ENCODE peak calls at places on chromosomes 11 and 22, in seven cellular contexts. N is mesendoderm, T is IMR-90, P is neuronal stem cell, O is H1, A is mesenchymal stem cell, W is trophoblast cell. U is an unnamed sample.

GRCh38 chr11:106765849-106766248 is 252.4 kb downstream of the GUCY1A2 start:
- DNase-seq in W (peak), P (peak), O (no peak), N (peak), A (peak), T (no peak), U (no peak)

GRCh38 chr11:13380731-13381130 is 82.3 kb downstream of the BTBD10 start:
- DNase-seq in P (no peak), A (no peak), N (no peak), T (no peak), O (no peak), W (no peak), U (no peak)

GRCh38 chr22:47691152-47691895 is 928.9 kb downstream of the TBC1D22A start:
- DNase-seq in W (no peak), P (no peak), O (peak), A (no peak), T (no peak), N (no peak), U (no peak)

GRCh38 chr11:96055706-96056387 is 131.9 kb upstream of the MTMR2 start:
- DNase-seq in O (no peak), A (peak), P (peak), T (peak), W (peak), N (peak), U (no peak)

GRCh38 chr22:35542157-35542971 is 1.7 kb downstream of the RASD2 start:
- DNase-seq in O (no peak), A (no peak), P (no peak), W (no peak), T (no peak), N (no peak), U (no peak)

GRCh38 chr22:44743247-44743646 is 9.1 kb upstream of the ARHGAP8 start:
- DNase-seq in O (no peak), W (no peak), P (no peak), T (no peak), N (no peak), A (no peak), U (no peak)

GRCh38 chr11:64265176-64266160 is 14.1 kb downstream of the PLCB3 start:
- DNase-seq in W (no peak), O (no peak), P (no peak), A (no peak), N (no peak), T (no peak), U (no peak)

GRCh38 chr11:76857776-76858461 is 2.8 kb upstream of the ACER3 start:
- DNase-seq in O (no peak), W (peak), T (no peak), N (no peak), A (no peak), P (no peak), U (no peak)

GRCh38 chr11:94775576-94776327 is 7.6 kb downstream of the AMOTL1 start:
- DNase-seq in T (no peak), A (no peak), N (no peak), O (no peak), W (no peak), P (no peak), U (no peak)

GRCh38 chr11:96215094-96215782 is 127.8 kb downstream of the MAML2 start:
- DNase-seq in N (no peak), P (no peak), O (no peak), A (peak), T (peak), W (no peak), U (no peak)

GRCh38 chr11:3745161-3745560 is 52.2 kb downstream of the NUP98 start:
- DNase-seq in O (no peak), N (no peak), W (peak), T (no peak), A (no peak), P (no peak), U (no peak)

GRCh38 chr11:69007978-69008381 is 5.1 kb downstream of the MRGPRF start:
- DNase-seq in W (no peak), N (no peak), T (peak), P (no peak), O (no peak), A (peak), U (peak)

GRCh38 chr11:113481672-113482071 is 6.5 kb upstream of the DRD2 start:
- DNase-seq in A (no peak), T (no peak), W (no peak), P (no peak), N (no peak), O (no peak), U (no peak)

GRCh38 chr11:11536650-11537049 is 85.2 kb downstream of the GALNT18 start:
- DNase-seq in N (no peak), W (no peak), T (no peak), O (no peak), P (no peak), A (no peak), U (no peak)

GRCh38 chr22:20566420-20567260 is 59.2 kb downstream of the MED15 start:
- DNase-seq in N (no peak), T (peak), O (no peak), A (no peak), P (no peak), W (peak), U (no peak)

GRCh38 chr11:61021661-61022212 is 50.3 kb downstream of the CD6 start:
- DNase-seq in N (peak), W (peak), T (no peak), P (no peak), A (no peak), O (peak), U (peak)

GRCh38 chr11:87063982-87064381 is 26.2 kb downstream of the TMEM135 start:
- DNase-seq in A (peak), O (no peak), P (no peak), W (peak), N (no peak), T (peak), U (no peak)

GRCh38 chr11:32056445-32056844 is 34.4 kb upstream of the RCN1 start:
- DNase-seq in O (no peak), N (no peak), A (no peak), P (no peak), W (no peak), T (no peak), U (no peak)

GRCh38 chr11:27427183-27427980 is 45.2 kb downstream of the LGR4 start:
- DNase-seq in A (peak), T (peak), P (no peak), O (no peak), W (peak), N (peak), U (no peak)

DNA sequence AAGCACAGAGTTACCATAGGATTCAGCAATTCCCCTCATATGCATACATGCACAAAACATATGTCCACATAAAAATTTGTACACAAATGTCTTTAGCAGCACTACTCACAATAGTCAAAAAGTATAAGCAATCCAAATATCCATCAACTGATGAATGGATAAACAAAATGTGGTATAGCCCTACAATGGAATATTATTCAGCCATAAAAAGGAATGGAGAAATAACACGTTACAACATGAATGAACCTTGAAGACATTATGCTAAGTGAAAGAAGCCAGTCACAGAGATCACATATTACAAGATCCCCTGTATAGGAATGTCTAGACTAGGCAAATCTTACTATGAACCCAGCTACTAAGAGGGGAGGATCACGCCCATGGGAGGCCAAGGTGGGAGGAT is 7.2 kb downstream of the PRR14L start:
- DNase-seq in T (no peak), P (no peak), O (no peak), A (no peak), N (no peak), W (no peak), U (no peak)
- H2BK120ac ChIP-seq in T (no peak), P (no peak), O (no peak), A (no peak), N (no peak), W (no peak), U (no peak)

GRCh38 chr22:29030016-29030617 is 31.5 kb downstream of the C22orf31 start:
- DNase-seq in A (peak), O (no peak), T (no peak), P (peak), W (peak), N (peak), U (no peak)
- H2BK120ac ChIP-seq in A (peak), O (no peak), T (peak), P (no peak), W (no peak), N (peak), U (no peak)

GRCh38 chr11:66882540-66882939 is 25.7 kb downstream of the LRFN4 start:
- DNase-seq in P (no peak), O (no peak), A (no peak), N (no peak), T (no peak), W (no peak), U (no peak)

GRCh38 chr11:66886317-66886588 is 29.4 kb downstream of the LRFN4 start:
- DNase-seq in N (no peak), P (no peak), T (no peak), O (no peak), W (no peak), A (no peak), U (no peak)

GRCh38 chr11:66883021-66883968 is 26.4 kb downstream of the LRFN4 start:
- DNase-seq in A (peak), T (peak), P (peak), N (peak), O (peak), W (peak), U (peak)

GRCh38 chr11:66885469-66886316 is 28.8 kb downstream of the LRFN4 start:
- DNase-seq in T (no peak), W (no peak), P (no peak), O (no peak), N (no peak), A (no peak), U (no peak)

DNA sequence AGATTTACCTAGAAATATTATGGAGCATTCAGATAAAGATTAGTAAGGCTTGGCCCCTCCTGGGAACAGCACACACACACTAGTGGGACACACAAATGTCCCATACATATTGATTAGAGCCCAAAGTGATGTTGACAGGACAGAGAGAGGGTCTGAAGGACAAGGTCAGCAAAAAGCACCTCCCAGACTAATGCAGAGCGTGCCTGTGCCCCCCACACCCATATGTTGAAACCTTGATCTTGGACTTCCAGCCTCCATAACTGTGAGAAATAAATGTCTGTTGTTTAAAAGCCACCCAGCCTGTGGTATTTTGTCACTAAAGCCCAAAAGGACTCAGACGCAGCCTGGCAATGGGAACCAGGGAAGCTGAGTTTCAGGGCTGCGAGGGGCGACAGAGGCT is 27.6 kb downstream of the LRFN4 start:
- DNase-seq in O (no peak), P (no peak), W (no peak), T (no peak), A (no peak), N (no peak), U (no peak)
- H2BK120ac ChIP-seq in O (no peak), P (no peak), W (no peak), T (peak), A (no peak), N (no peak), U (no peak)

DNA sequence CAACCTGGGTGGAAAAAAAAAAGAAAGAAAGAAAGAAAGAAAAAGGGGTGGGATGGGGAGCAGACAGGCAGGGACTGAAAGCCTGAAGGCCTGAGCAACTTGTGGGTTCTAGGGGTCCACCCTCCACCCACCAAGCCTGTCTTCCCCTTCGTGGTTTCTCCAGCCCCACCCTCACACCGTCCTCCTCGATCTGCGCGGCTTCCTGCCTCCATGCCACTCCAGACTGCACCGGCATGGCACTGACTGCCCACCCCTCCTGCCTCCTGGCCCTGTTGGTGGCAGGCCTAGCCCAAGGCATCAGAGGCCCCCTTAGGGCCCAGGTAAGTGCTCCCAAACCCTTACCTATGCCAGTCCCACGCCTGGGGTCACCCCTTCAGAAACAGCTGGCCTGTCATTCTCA is at the start of gene CTSW:
- DNase-seq in O (no peak), T (no peak), W (no peak), A (no peak), N (no peak), P (no peak), U (no peak)
- H2BK120ac ChIP-seq in O (no peak), T (no peak), W (no peak), A (no peak), N (no peak), P (no peak), U (no peak)

GRCh38 chr11:66007201-66007634 is 4.6 kb upstream of the CST6 start:
- DNase-seq in W (no peak), A (no peak), P (no peak), N (peak), T (no peak), O (no peak), U (no peak)
- H2BK120ac ChIP-seq in W (no peak), A (no peak), P (no peak), N (no peak), T (no peak), O (no peak), U (no peak)